ENCODE peak calls at places on chromosomes 5 and 9, in nine cellular contexts. D is Peyer's patch, O is sigmoid colon, R is tibial artery, T is IMR-90, N is PC-3, W is prostate gland, U is H9, Y is cardiac muscle cell. Z is an unnamed sample.

GRCh38 chr5:111747336-111747735 is 9.7 kb downstream of the NREP start:
- DNase-seq in D (no peak), O (no peak), R (no peak), T (peak), N (peak), W (no peak), U (no peak), Y (no peak), Z (peak)

GRCh38 chr5:106380736-106381135 is 1290.0 kb downstream of the EFNA5 start:
- DNase-seq in D (no peak), O (no peak), R (no peak), T (peak), N (peak), W (no peak), U (no peak), Y (no peak), Z (no peak)

GRCh38 chr9:78860806-78861475 is 564.0 kb downstream of the PSAT1 start:
- DNase-seq in D (no peak), O (no peak), R (no peak), T (peak), N (peak), W (no peak), U (no peak), Y (no peak), Z (peak)

GRCh38 chr5:31581498-31582099 is 49.5 kb downstream of the C5orf22 start:
- DNase-seq in D (no peak), O (no peak), R (no peak), T (peak), N (peak), W (no peak), U (no peak), Y (peak), Z (no peak)

GRCh38 chr5:163757344-163757743 is 251.9 kb downstream of the MAT2B start:
- DNase-seq in D (no peak), O (no peak), R (no peak), T (no peak), N (no peak), W (no peak), U (no peak), Y (no peak), Z (no peak)

GRCh38 chr5:83031391-83031790 is 45.8 kb downstream of the TMEM167A start:
- DNase-seq in D (no peak), O (no peak), R (no peak), T (no peak), N (no peak), W (no peak), U (no peak), Y (no peak), Z (no peak)

GRCh38 chr5:27472000-27472763 is 433.8 kb upstream of the CDH9 start:
- DNase-seq in D (no peak), O (no peak), R (no peak), T (peak), N (no peak), W (no peak), U (peak), Y (peak), Z (no peak)

GRCh38 chr9:38673399-38673798 is 46.5 kb downstream of the FAM240B start:
- DNase-seq in D (no peak), O (no peak), R (no peak), T (no peak), N (no peak), W (no peak), U (no peak), Y (no peak), Z (no peak)

GRCh38 chr5:33563530-33563929 is 122.8 kb downstream of the TARS1 start:
- DNase-seq in D (no peak), O (no peak), R (no peak), T (no peak), N (no peak), W (no peak), U (no peak), Y (no peak), Z (no peak)

GRCh38 chr5:54658014-54658413 is 140.5 kb downstream of the SNX18 start:
- DNase-seq in D (no peak), O (no peak), R (no peak), T (peak), N (peak), W (no peak), U (no peak), Y (no peak), Z (peak)

GRCh38 chr5:669111-669841 is 23.9 kb downstream of the TPPP start:
- DNase-seq in D (no peak), O (peak), R (no peak), T (no peak), N (no peak), W (no peak), U (peak), Y (peak), Z (no peak)

GRCh38 chr9:1429328-1429727 is 379.2 kb downstream of the DMRT2 start:
- DNase-seq in D (no peak), O (no peak), R (no peak), T (no peak), N (peak), W (no peak), U (no peak), Y (peak), Z (peak)

GRCh38 chr5:138661991-138662434 is 86.8 kb upstream of the HSPA9 start:
- DNase-seq in D (no peak), O (no peak), R (peak), T (no peak), N (no peak), W (no peak), U (no peak), Y (no peak), Z (no peak)

GRCh38 chr9:1619915-1620705 is 395.0 kb upstream of the SMARCA2 start:
- DNase-seq in D (no peak), O (no peak), R (no peak), T (no peak), N (peak), W (no peak), U (no peak), Y (peak), Z (no peak)

GRCh38 chr9:73114958-73115357 is 36.7 kb upstream of the ANXA1 start:
- DNase-seq in D (no peak), O (no peak), R (no peak), T (no peak), N (no peak), W (no peak), U (no peak), Y (no peak), Z (no peak)

GRCh38 chr9:8140557-8140956 is 341.0 kb upstream of the DMAC1 start:
- DNase-seq in D (no peak), O (no peak), R (no peak), T (no peak), N (no peak), W (no peak), U (no peak), Y (peak), Z (no peak)

GRCh38 chr9:68883224-68883623 is 130.7 kb downstream of the PRKACG start:
- DNase-seq in D (no peak), O (no peak), R (no peak), T (no peak), N (no peak), W (no peak), U (no peak), Y (no peak), Z (no peak)

GRCh38 chr9:91803970-91804752 is 145.9 kb downstream of the ROR2 start:
- DNase-seq in D (no peak), O (peak), R (no peak), T (no peak), N (no peak), W (no peak), U (no peak), Y (no peak), Z (no peak)

GRCh38 chr9:5773324-5773999 is 59.5 kb downstream of the ERMP1 start:
- DNase-seq in D (no peak), O (no peak), R (no peak), T (no peak), N (no peak), W (no peak), U (no peak), Y (no peak), Z (no peak)

GRCh38 chr9:93900971-93901861 is 53.9 kb downstream of the BARX1 start:
- DNase-seq in D (peak), O (peak), R (no peak), T (no peak), N (no peak), W (no peak), U (peak), Y (no peak), Z (no peak)

GRCh38 chr9:131614340-131614739 is 69.0 kb downstream of the PRRT1B start:
- DNase-seq in D (no peak), O (no peak), R (no peak), T (no peak), N (no peak), W (no peak), U (no peak), Y (no peak), Z (no peak)

GRCh38 chr5:42858031-42858643 is 46.4 kb upstream of the SELENOP start:
- DNase-seq in D (no peak), O (no peak), R (peak), T (no peak), N (peak), W (peak), U (no peak), Y (peak), Z (peak)

GRCh38 chr9:94085062-94085639 is 887 bp downstream of the PTPDC1 start:
- DNase-seq in D (no peak), O (no peak), R (no peak), T (peak), N (peak), W (no peak), U (peak), Y (no peak), Z (no peak)

GRCh38 chr9:2742214-2742613 is 24.9 kb downstream of the KCNV2 start:
- DNase-seq in D (no peak), O (no peak), R (no peak), T (no peak), N (no peak), W (no peak), U (no peak), Y (no peak), Z (no peak)

GRCh38 chr5:160175438-160176218 is 53.7 kb upstream of the FABP6 start:
- DNase-seq in D (no peak), O (peak), R (peak), T (peak), N (no peak), W (peak), U (no peak), Y (no peak), Z (no peak)

GRCh38 chr5:169801324-169801777 is 164.3 kb downstream of the DOCK2 start:
- DNase-seq in D (no peak), O (no peak), R (no peak), T (peak), N (peak), W (no peak), U (no peak), Y (no peak), Z (peak)

GRCh38 chr5:129973716-129974426 is 69.6 kb downstream of the CHSY3 start:
- DNase-seq in D (no peak), O (no peak), R (no peak), T (peak), N (no peak), W (no peak), U (no peak), Y (no peak), Z (no peak)

GRCh38 chr5:140785905-140786686 is at the start of gene PCDHA1:
- DNase-seq in D (no peak), O (no peak), R (no peak), T (no peak), N (no peak), W (no peak), U (no peak), Y (no peak), Z (no peak)

GRCh38 chr9:69861011-69861410 is 40.4 kb downstream of the CFAP95 start:
- DNase-seq in D (no peak), O (no peak), R (no peak), T (no peak), N (peak), W (no peak), U (no peak), Y (no peak), Z (no peak)

GRCh38 chr5:177475563-177476427 is 2.4 kb upstream of the DBN1 start:
- DNase-seq in D (no peak), O (no peak), R (no peak), T (no peak), N (no peak), W (no peak), U (no peak), Y (no peak), Z (no peak)

GRCh38 chr5:177474094-177474493 is 660 bp upstream of the DBN1 start:
- DNase-seq in D (no peak), O (peak), R (no peak), T (no peak), N (no peak), W (no peak), U (no peak), Y (no peak), Z (no peak)

GRCh38 chr5:177473461-177473991 is at the start of gene DBN1:
- DNase-seq in D (no peak), O (peak), R (no peak), T (no peak), N (peak), W (no peak), U (peak), Y (peak), Z (no peak)

GRCh38 chr5:177476531-177477233 is 3.2 kb upstream of the DBN1 start:
- DNase-seq in D (no peak), O (peak), R (peak), T (peak), N (no peak), W (no peak), U (no peak), Y (no peak), Z (no peak)

DNA sequence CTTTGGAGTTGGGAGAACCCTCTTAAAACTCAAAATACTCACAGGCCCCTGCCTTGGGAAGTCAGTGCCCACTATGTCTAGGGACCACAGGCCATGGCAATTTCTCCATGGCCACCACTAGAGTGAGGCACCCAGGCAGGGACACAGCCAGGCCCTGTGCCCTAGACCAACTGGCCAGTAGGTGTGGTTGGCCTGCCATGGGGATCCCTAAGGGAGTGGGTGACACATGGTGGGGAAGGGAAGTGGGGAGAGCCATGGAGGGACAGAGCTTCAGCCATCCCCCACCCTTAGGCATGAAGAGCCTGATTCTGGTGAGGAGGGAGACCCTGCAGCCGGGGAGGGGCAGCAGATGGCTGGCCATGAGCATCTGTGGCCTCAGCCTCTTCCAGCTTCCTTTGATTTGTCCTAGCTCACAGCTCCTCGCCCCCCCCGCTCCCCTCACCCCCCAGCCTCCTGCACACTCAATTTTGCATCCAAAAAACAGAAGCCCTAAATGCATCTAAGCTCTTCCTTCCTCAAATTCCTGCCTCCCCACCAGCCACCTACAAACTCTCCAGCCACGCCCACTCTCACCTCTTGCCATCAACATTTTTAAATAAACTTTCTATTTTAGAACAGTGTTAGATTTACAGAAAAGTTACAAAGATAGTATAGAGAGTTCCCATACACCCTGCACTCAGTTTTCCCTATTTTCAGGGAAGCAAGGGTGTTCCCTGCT is 1.6 kb upstream of the DBN1 start:
- DNase-seq in D (no peak), O (no peak), R (no peak), T (no peak), N (no peak), W (no peak), U (no peak), Y (no peak), Z (no peak)
- H3K27ac ChIP-seq in D (no peak), O (peak), R (peak), T (no peak), N (no peak), W (no peak), U (no peak), Y (no peak), Z (no peak)

DNA sequence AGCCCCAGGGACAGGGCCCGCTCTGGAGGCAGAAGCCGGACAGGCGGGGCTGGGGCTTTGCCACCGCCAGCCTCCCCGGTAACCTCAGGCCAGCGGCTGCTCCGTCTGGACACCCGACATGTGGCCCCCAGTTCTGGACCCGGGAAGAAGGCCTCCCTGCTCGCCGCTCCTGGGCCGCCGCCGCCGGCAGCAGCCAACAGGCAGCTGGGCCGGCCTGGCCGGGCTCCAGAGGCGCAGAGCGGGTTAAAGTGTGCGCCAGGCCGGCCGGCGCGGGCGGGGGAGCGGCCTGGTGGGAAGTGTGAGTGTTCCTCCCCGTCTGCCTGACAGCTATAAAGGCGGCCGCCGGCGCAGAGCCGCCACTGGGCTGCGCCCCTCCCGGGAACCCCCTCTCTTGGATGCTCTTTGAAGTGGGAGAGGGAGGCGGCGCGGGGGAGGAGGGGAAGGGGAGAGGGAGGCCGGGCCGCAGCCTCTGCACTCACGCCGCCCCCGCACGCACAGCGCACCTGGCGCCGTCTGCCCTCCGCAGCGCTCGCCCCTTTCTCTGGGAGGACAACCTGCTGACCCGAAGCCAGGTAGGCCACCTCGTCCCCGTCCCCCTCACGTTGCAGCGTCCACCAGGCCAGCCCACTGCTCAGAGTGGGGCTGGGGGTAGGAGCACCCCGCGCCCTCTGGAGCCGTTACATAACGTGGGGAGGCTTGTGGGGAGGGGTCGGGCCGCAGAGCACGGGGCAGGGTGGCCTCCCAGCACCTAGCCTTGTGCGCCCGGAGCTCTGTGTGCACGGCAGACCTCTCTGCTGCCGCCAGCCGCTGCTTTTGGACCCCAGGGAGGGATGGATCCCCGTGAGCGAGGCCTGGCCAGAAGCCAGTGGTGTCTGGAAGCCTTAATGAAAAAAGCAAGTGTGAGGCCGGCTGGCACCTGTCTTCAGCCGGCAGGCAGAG is at the start of gene ADAMTSL2:
- DNase-seq in D (no peak), O (peak), R (no peak), T (peak), N (no peak), W (peak), U (peak), Y (peak), Z (no peak)
- H3K27ac ChIP-seq in D (peak), O (peak), R (no peak), T (no peak), N (no peak), W (no peak), U (no peak), Y (peak), Z (no peak)

DNA sequence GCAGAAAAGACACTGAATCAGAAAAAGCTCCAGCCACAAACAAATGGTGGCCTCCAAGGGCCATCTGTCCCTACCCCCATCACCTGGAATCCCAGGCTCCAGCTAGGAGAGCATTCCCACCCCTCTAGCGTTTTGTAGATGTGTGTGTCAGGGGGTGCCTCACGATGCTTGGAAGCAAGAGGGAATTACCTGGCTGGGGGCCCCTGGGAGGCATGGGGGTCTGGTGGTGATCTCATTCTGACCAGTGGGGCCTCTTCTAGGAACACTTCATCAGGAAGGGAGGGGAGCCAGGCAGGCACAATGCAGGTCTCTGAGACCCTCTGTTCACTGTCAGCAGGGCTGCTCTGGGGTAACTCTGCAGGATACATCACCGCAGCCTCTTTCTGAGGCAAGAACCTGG is 6.0 kb downstream of the SHROOM1 start:
- DNase-seq in D (no peak), O (no peak), R (no peak), T (no peak), N (no peak), W (no peak), U (no peak), Y (no peak), Z (no peak)
- H3K27ac ChIP-seq in D (no peak), O (no peak), R (no peak), T (no peak), N (no peak), W (no peak), U (no peak), Y (no peak), Z (no peak)

DNA sequence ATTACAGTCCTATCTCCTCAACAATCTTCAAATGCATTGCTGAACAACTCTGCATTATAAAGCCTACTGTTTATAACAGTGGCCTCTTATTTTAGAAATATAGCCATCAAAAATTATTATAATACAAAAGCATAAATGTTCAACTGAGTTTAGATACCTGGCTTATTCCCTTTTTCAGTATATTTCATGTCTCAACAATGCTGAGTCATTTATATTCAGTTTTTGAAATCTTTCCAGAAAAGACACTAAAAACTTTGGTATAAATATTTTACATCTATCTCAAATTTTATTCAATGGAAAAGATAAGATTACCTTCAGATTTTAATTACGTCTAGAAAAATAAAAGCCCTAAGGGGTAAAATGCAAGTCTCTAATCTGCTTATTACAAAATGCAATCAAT is 37.9 kb downstream of the LURAP1L start:
- DNase-seq in D (no peak), O (no peak), R (no peak), T (no peak), N (no peak), W (no peak), U (no peak), Y (no peak), Z (no peak)
- H3K27ac ChIP-seq in D (no peak), O (peak), R (no peak), T (peak), N (peak), W (no peak), U (no peak), Y (no peak), Z (peak)

GRCh38 chr9:135909371-135909770 is 2.0 kb upstream of the CAMSAP1 start:
- DNase-seq in D (no peak), O (no peak), R (no peak), T (no peak), N (no peak), W (no peak), U (no peak), Y (no peak), Z (no peak)

GRCh38 chr9:135910197-135910596 is 2.9 kb upstream of the CAMSAP1 start:
- DNase-seq in D (no peak), O (no peak), R (no peak), T (no peak), N (no peak), W (no peak), U (no peak), Y (no peak), Z (no peak)

GRCh38 chr9:135907006-135907434 is 326 bp downstream of the CAMSAP1 start:
- DNase-seq in D (no peak), O (peak), R (no peak), T (peak), N (peak), W (no peak), U (no peak), Y (peak), Z (no peak)

GRCh38 chr9:135907446-135908333 is at the start of gene CAMSAP1:
- DNase-seq in D (peak), O (peak), R (peak), T (peak), N (peak), W (peak), U (peak), Y (peak), Z (no peak)

GRCh38 chr9:135908334-135909204 is 1.2 kb upstream of the CAMSAP1 start:
- DNase-seq in D (no peak), O (peak), R (no peak), T (no peak), N (peak), W (no peak), U (no peak), Y (no peak), Z (no peak)
- H3K27ac ChIP-seq in D (peak), O (peak), R (peak), T (peak), N (peak), W (no peak), U (no peak), Y (no peak), Z (peak)